ENCODE peak calls at places on chromosome 20, in eight cellular contexts. Z, E, W, K, C, P, Y and M are unnamed samples.
A peak's percentile ranks its signal among the peaks of the same experiment; 100 is the strongest.

GRCh38 chr20:31606928-31607639 is 2.0 kb downstream of the ID1 start:
- DNase-seq in P (peak; percentile 73), W (peak; percentile 39), Z (peak; percentile 78), K (peak; percentile 50), Y (no peak), C (peak; percentile 88), E (peak; percentile 69), M (no peak)

GRCh38 chr20:10508060-10508459 is 73.0 kb downstream of the SLX4IP start:
- DNase-seq in P (no peak), E (no peak), Y (no peak), K (no peak), Z (peak; percentile 10), C (peak; percentile 44), W (no peak), M (no peak)

GRCh38 chr20:25286917-25287316 is 39.0 kb downstream of the PYGB start:
- DNase-seq in C (no peak), W (no peak), K (no peak), P (no peak), Z (no peak), Y (no peak), E (no peak), M (no peak)

GRCh38 chr20:19026901-19027644 is 185.4 kb upstream of the SLC24A3 start:
- DNase-seq in Z (no peak), E (no peak), Y (no peak), C (no peak), P (no peak), W (peak; percentile 15), K (no peak), M (no peak)

GRCh38 chr20:16761305-16761829 is 13.2 kb downstream of the OTOR start:
- DNase-seq in Z (peak; percentile 85), P (peak; percentile 70), W (peak; percentile 45), C (peak; percentile 81), K (peak; percentile 78), E (no peak), Y (peak; percentile 44), M (peak; percentile 45)

GRCh38 chr20:34512266-34512954 is 3.8 kb upstream of the DYNLRB1 start:
- DNase-seq in Y (no peak), P (no peak), Z (no peak), C (no peak), W (no peak), K (no peak), E (no peak), M (no peak)

GRCh38 chr20:40643891-40644290 is 45.1 kb downstream of the MAFB start:
- DNase-seq in Y (no peak), P (no peak), K (no peak), W (no peak), E (no peak), Z (no peak), C (peak; percentile 68), M (no peak)

GRCh38 chr20:4835244-4836177 is 113.8 kb downstream of the PRND start:
- DNase-seq in Z (peak; percentile 35), K (no peak), E (peak; percentile 47), P (peak; percentile 67), Y (no peak), C (peak; percentile 88), W (no peak), M (peak; percentile 23)

GRCh38 chr20:50701055-50701963 is 10.0 kb upstream of the RIPOR3 start:
- DNase-seq in Z (peak; percentile 67), E (no peak), K (no peak), C (no peak), P (no peak), Y (no peak), W (no peak), M (no peak)

GRCh38 chr20:43220612-43221011 is 30.9 kb upstream of the PTPRT start:
- DNase-seq in K (no peak), Y (no peak), E (no peak), Z (no peak), P (no peak), C (peak; percentile 88), W (no peak), M (no peak)

GRCh38 chr20:57007171-57007540 is 259.3 kb downstream of the BMP7 start:
- DNase-seq in K (no peak), E (no peak), Y (no peak), C (no peak), W (no peak), P (no peak), Z (no peak), M (no peak)

GRCh38 chr20:47235111-47235510 is 121.4 kb downstream of the ZMYND8 start:
- DNase-seq in Z (no peak), Y (no peak), C (no peak), K (no peak), W (no peak), P (no peak), E (no peak), M (no peak)

GRCh38 chr20:44071057-44071456 is 115.9 kb downstream of the JPH2 start:
- DNase-seq in Z (no peak), K (no peak), C (no peak), Y (no peak), E (no peak), P (no peak), W (no peak), M (no peak)